ENCODE peak calls at places on chromosome 10, in seven cellular contexts. T, G, V, M, D, F and O are unnamed samples.

GRCh38 chr10:84173543-84173942 is at the start of gene GPR15LG:
- DNase-seq in T (no peak), G (no peak), V (no peak), M (no peak), D (no peak), F (no peak), O (no peak)

GRCh38 chr10:16436367-16436757 is 448 bp upstream of the PTER start:
- DNase-seq in T (no peak), G (no peak), V (peak), M (no peak), D (no peak), F (no peak), O (no peak)

GRCh38 chr10:650691-651615 is 38.5 kb downstream of the DIP2C start:
- DNase-seq in T (no peak), G (no peak), V (no peak), M (no peak), D (no peak), F (peak), O (no peak)

GRCh38 chr10:52573347-52573746 is 199.2 kb downstream of the MBL2 start:
- DNase-seq in T (no peak), G (no peak), V (no peak), M (no peak), D (no peak), F (no peak), O (no peak)

GRCh38 chr10:99235469-99235871 is at the start of gene HPSE2:
- DNase-seq in T (no peak), G (no peak), V (no peak), M (no peak), D (no peak), F (no peak), O (no peak)

GRCh38 chr10:13990392-13990805 is 340.3 kb downstream of the FRMD4A start:
- DNase-seq in T (no peak), G (peak), V (no peak), M (no peak), D (no peak), F (peak), O (no peak)

GRCh38 chr10:86354761-86355540 is 11.6 kb downstream of the GRID1 start:
- DNase-seq in T (no peak), G (no peak), V (no peak), M (no peak), D (no peak), F (no peak), O (no peak)

GRCh38 chr10:59177031-59177861 is 803 bp downstream of the PHYHIPL start:
- DNase-seq in T (no peak), G (no peak), V (no peak), M (peak), D (no peak), F (peak), O (peak)

GRCh38 chr10:110336111-110336721 is 31.5 kb upstream of the SMNDC1 start:
- DNase-seq in T (no peak), G (peak), V (no peak), M (peak), D (no peak), F (no peak), O (no peak)

GRCh38 chr10:132460071-132460470 is 63.1 kb downstream of the PWWP2B start:
- DNase-seq in T (no peak), G (no peak), V (no peak), M (no peak), D (no peak), F (peak), O (no peak)

GRCh38 chr10:70348228-70348850 is 34.1 kb downstream of the LRRC20 start:
- DNase-seq in T (no peak), G (no peak), V (no peak), M (peak), D (no peak), F (peak), O (no peak)

GRCh38 chr10:54484186-54484585 is 316.8 kb downstream of the PCDH15 start:
- DNase-seq in T (no peak), G (no peak), V (no peak), M (no peak), D (no peak), F (no peak), O (no peak)

GRCh38 chr10:131762789-131763696 is 137.8 kb upstream of the PPP2R2D start:
- DNase-seq in T (no peak), G (no peak), V (no peak), M (no peak), D (no peak), F (no peak), O (no peak)

GRCh38 chr10:64486149-64486548 is 964.9 kb downstream of the REEP3 start:
- DNase-seq in T (no peak), G (no peak), V (no peak), M (peak), D (no peak), F (no peak), O (peak)

GRCh38 chr10:62112325-62112724 is 156.3 kb downstream of the RTKN2 start:
- DNase-seq in T (no peak), G (no peak), V (no peak), M (no peak), D (no peak), F (no peak), O (no peak)

GRCh38 chr10:130470973-130471372 is 334.8 kb downstream of the GLRX3 start:
- DNase-seq in T (no peak), G (no peak), V (no peak), M (no peak), D (no peak), F (no peak), O (no peak)

GRCh38 chr10:96305019-96305418 is 785 bp downstream of the DNTT start:
- DNase-seq in T (no peak), G (no peak), V (no peak), M (no peak), D (no peak), F (no peak), O (no peak)

GRCh38 chr10:69757553-69758309 is 44.0 kb upstream of the COL13A1 start:
- DNase-seq in T (no peak), G (peak), V (no peak), M (peak), D (no peak), F (peak), O (no peak)

GRCh38 chr10:79608505-79609375 is 2.0 kb upstream of the SFTPA1 start:
- DNase-seq in T (no peak), G (no peak), V (no peak), M (peak), D (peak), F (peak), O (no peak)

GRCh38 chr10:118670472-118671124 is 75.2 kb upstream of the PRLHR start:
- DNase-seq in T (no peak), G (no peak), V (no peak), M (no peak), D (no peak), F (no peak), O (no peak)

GRCh38 chr10:29610876-29611647 is 23.7 kb downstream of the SVIL start:
- DNase-seq in T (no peak), G (no peak), V (no peak), M (no peak), D (no peak), F (no peak), O (no peak)

GRCh38 chr10:92867235-92867634 is 18.9 kb downstream of the EXOC6 start:
- DNase-seq in T (no peak), G (no peak), V (no peak), M (no peak), D (no peak), F (no peak), O (no peak)

GRCh38 chr10:46020871-46021553 is 9.4 kb downstream of the NCOA4 start:
- DNase-seq in T (no peak), G (no peak), V (peak), M (no peak), D (no peak), F (no peak), O (peak)

GRCh38 chr10:48775206-48775517 is 90.5 kb downstream of the WDFY4 start:
- DNase-seq in T (no peak), G (no peak), V (no peak), M (no peak), D (no peak), F (no peak), O (no peak)

GRCh38 chr10:17599089-17599488 is 18.1 kb downstream of the HACD1 start:
- DNase-seq in T (no peak), G (no peak), V (peak), M (peak), D (no peak), F (no peak), O (no peak)

GRCh38 chr10:42974693-42975002 is 102.2 kb upstream of the RET start:
- DNase-seq in T (no peak), G (no peak), V (no peak), M (no peak), D (no peak), F (no peak), O (no peak)

GRCh38 chr10:88218362-88218761 is 354.9 kb downstream of the PTEN start:
- DNase-seq in T (no peak), G (no peak), V (no peak), M (no peak), D (no peak), F (no peak), O (no peak)

GRCh38 chr10:9254353-9254752 is 1199.9 kb downstream of the GATA3 start:
- DNase-seq in T (no peak), G (no peak), V (no peak), M (peak), D (no peak), F (no peak), O (peak)

GRCh38 chr10:124536496-124537050 is 75.0 kb downstream of the LHPP start:
- DNase-seq in T (no peak), G (no peak), V (no peak), M (no peak), D (no peak), F (no peak), O (no peak)

GRCh38 chr10:129389194-129389593 is 77.8 kb upstream of the MGMT start:
- DNase-seq in T (no peak), G (no peak), V (no peak), M (no peak), D (no peak), F (no peak), O (no peak)

GRCh38 chr10:7756360-7756992 is 31.3 kb downstream of the KIN start:
- DNase-seq in T (no peak), G (no peak), V (no peak), M (peak), D (no peak), F (no peak), O (no peak)

GRCh38 chr10:5460468-5461200 is 38.7 kb downstream of the CALML5 start:
- DNase-seq in T (no peak), G (no peak), V (no peak), M (no peak), D (no peak), F (no peak), O (no peak)

GRCh38 chr10:66837335-66837734 is 88.5 kb upstream of the LRRTM3 start:
- DNase-seq in T (no peak), G (no peak), V (no peak), M (peak), D (no peak), F (no peak), O (no peak)

GRCh38 chr10:13629116-13629515 is 42.4 kb downstream of the PRPF18 start:
- DNase-seq in T (no peak), G (no peak), V (no peak), M (no peak), D (no peak), F (no peak), O (no peak)

GRCh38 chr10:63206576-63206975 is 73.4 kb downstream of the NRBF2 start:
- DNase-seq in T (no peak), G (no peak), V (no peak), M (no peak), D (no peak), F (no peak), O (no peak)

GRCh38 chr10:77888356-77888703 is 38.2 kb downstream of the DLG5 start:
- DNase-seq in T (no peak), G (no peak), V (no peak), M (no peak), D (no peak), F (no peak), O (no peak)

GRCh38 chr10:21993360-21994001 is 10.0 kb downstream of the DNAJC1 start:
- DNase-seq in T (peak), G (no peak), V (no peak), M (peak), D (peak), F (no peak), O (no peak)

GRCh38 chr10:88989824-88990527 is 622 bp upstream of the FAS start:
- DNase-seq in T (peak), G (peak), V (peak), M (no peak), D (no peak), F (no peak), O (no peak)

GRCh38 chr10:33015798-33016547 is 57.9 kb upstream of the ITGB1 start:
- DNase-seq in T (no peak), G (no peak), V (no peak), M (peak), D (no peak), F (no peak), O (peak)